ENCODE peak calls at places on chromosome 21, in seven cellular contexts. A is HCT116, E is breast epithelium, W is heart left ventricle, D is adrenal gland, C is stomach, T is NB4. M is an unnamed sample.

GRCh38 chr21:26097475-26097874 is 73.1 kb downstream of the APP start:
- DNase-seq in A (no peak), E (no peak), W (no peak), D (no peak), C (no peak), T (no peak), M (no peak)

GRCh38 chr21:18155508-18156193 is 89.0 kb upstream of the CHODL start:
- DNase-seq in A (no peak), E (no peak), W (no peak), D (no peak), C (no peak), T (no peak), M (no peak)

GRCh38 chr21:36320421-36321324 is 676 bp downstream of the MORC3 start:
- DNase-seq in A (peak; percentile 28), E (peak; percentile 70), W (no peak), D (peak; percentile 82), C (peak; percentile 64), T (peak; percentile 83), M (peak; percentile 59)

GRCh38 chr21:24205317-24205716 is 1402.0 kb downstream of the MRPL39 start:
- DNase-seq in A (no peak), E (no peak), W (no peak), D (no peak), C (no peak), T (no peak), M (no peak)

GRCh38 chr21:14229399-14229798 is 13.4 kb downstream of the RBM11 start:
- DNase-seq in A (no peak), E (no peak), W (no peak), D (no peak), C (no peak), T (no peak), M (no peak)

GRCh38 chr21:36297938-36298572 is 21.9 kb upstream of the MORC3 start:
- DNase-seq in A (no peak), E (peak; percentile 59), W (peak; percentile 35), D (peak; percentile 28), C (peak; percentile 56), T (peak; percentile 77), M (peak; percentile 49)

GRCh38 chr21:18251065-18251464 is 6.4 kb downstream of the CHODL start:
- DNase-seq in A (no peak), E (no peak), W (no peak), D (no peak), C (no peak), T (no peak), M (no peak)

GRCh38 chr21:29633766-29634165 is 306.0 kb downstream of the GRIK1 start:
- DNase-seq in A (no peak), E (no peak), W (no peak), D (no peak), C (no peak), T (no peak), M (no peak)

GRCh38 chr21:31222142-31222541 is 121.9 kb downstream of the TIAM1 start:
- DNase-seq in A (no peak), E (no peak), W (no peak), D (no peak), C (no peak), T (no peak), M (no peak)

GRCh38 chr21:36744560-36745231 is 45.8 kb downstream of the SIM2 start:
- DNase-seq in A (no peak), E (no peak), W (no peak), D (peak; percentile 36), C (peak; percentile 76), T (no peak), M (no peak)

GRCh38 chr21:35831791-35832190 is 228.5 kb downstream of the SETD4 start:
- DNase-seq in A (no peak), E (no peak), W (no peak), D (no peak), C (no peak), T (no peak), M (no peak)

GRCh38 chr21:43361493-43362296 is 65.2 kb downstream of the SIK1 start:
- DNase-seq in A (no peak), E (no peak), W (peak; percentile 81), D (no peak), C (no peak), T (no peak), M (no peak)

GRCh38 chr21:27423073-27423472 is 456.2 kb upstream of the ADAMTS5 start:
- DNase-seq in A (no peak), E (no peak), W (peak; percentile 53), D (peak; percentile 27), C (peak; percentile 38), T (no peak), M (no peak)

GRCh38 chr21:35043549-35043948 is 5.6 kb downstream of the RUNX1 start:
- DNase-seq in A (no peak), E (no peak), W (no peak), D (no peak), C (no peak), T (no peak), M (no peak)

GRCh38 chr21:18002393-18002792 is 183.2 kb upstream of the C21orf91 start:
- DNase-seq in A (no peak), E (no peak), W (no peak), D (no peak), C (no peak), T (no peak), M (no peak)

GRCh38 chr21:25507522-25507921 is 99.8 kb downstream of the MRPL39 start:
- DNase-seq in A (no peak), E (no peak), W (no peak), D (no peak), C (no peak), T (peak; percentile 5), M (no peak)

DNA sequence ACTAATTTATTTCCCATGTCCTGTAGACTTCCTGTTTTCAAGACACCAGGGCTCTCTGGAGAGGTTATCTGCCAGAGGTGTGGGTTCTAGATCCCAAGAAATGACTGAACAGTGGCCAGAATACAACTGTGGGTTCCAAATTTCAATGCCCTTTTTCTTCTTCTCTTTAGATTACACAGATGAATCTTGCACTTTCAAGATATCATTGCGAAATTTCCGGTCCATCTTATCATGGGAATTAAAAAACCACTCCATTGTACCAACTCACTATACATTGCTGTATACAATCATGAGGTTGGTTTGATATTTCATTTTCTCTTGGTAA is 15.0 kb downstream of the IFNAR2 start:
- DNase-seq in A (no peak), E (no peak), W (no peak), D (no peak), C (no peak), T (peak; percentile 65), M (no peak)
- TF ChIP-seq CTCF in A (no peak), E (no peak), W (no peak), D (no peak), C (no peak), T (no peak), M (no peak)

GRCh38 chr21:16608209-16608830 is 878.5 kb downstream of the USP25 start:
- DNase-seq in A (no peak), E (no peak), W (no peak), D (no peak), C (no peak), T (no peak), M (no peak)
- TF ChIP-seq CTCF in A (no peak), E (no peak), W (peak; percentile 49), D (no peak), C (no peak), T (no peak), M (no peak)

DNA sequence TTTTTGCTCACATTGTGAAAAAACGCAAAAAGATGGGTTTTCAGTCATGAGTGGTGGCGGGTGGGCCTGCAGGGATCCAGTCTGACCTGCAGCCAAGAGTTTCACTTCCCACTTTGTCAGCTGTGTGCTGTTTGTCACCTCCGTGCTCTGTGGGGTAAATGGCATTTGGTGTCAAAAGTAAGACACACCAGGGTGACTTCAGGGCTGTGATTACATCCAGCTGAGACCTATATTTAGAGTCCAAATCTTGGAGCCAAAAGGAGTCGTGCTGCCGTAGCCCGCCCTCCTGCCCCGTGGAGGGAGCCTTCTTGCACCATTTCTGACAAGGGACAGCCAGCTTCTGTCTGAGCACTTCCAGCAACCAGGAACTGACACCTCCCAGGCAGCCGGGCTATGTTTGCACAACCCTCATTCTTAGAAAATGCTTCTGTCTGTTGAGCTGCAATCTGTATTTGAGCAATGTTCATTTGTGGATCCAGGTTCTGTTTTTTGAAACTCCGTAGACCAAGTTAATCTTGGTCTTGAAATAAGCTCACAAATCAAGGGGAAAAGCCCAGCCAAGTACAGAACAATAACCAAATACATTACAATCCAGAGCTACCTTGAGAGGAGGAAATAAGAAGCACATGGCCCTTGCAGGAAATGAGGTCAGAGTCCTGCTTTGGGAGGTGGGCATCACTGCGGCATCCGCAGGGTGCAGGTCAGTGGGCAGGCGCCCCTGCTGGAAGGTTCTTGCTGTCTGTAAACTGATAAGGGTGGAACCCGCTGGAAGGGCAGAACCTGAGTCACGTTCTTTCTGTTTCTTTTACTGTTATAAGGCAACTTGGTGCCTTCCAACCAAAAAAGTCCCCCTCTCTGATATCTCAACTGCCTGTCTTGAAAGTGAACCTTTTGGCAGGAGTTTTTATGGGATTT is 14.4 kb downstream of the ABCG1 start:
- DNase-seq in A (no peak), E (no peak), W (peak; percentile 66), D (peak; percentile 83), C (peak; percentile 62), T (peak; percentile 75), M (peak; percentile 16)
- TF ChIP-seq CTCF in A (peak; percentile 14), E (no peak), W (peak; percentile 47), D (peak; percentile 20), C (no peak), T (peak; percentile 15), M (no peak)

DNA sequence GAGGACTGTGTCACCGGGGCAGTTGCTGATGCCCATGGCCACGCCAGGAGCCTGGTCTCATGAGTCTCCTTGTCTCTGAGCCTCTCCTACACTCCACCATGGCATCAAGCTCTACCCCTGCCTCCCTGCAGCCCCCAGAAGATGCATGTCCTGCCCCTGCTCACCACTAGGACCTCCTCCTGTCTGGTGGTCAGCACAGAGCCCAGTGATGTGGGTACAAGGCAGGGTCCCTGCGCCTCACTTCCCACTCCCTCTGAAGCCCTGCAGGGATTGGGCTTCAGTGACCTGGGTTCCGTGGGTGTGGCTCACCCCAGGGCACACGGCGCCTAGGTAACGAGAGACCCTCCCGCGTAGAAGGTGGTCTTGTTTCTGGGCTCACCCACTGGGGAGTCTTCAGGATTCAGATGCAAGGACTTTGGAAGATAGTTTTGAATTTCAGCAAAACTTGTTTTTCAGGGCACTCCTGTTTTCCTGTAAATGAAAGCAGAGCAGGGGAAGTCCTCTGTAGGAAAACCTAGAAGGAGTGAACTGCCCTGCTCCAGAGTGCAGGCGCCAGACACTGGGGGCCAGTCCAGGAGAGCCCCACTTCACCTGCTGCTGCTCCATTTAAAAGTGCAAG is 2.8 kb downstream of the COL18A1 start:
- DNase-seq in A (no peak), E (no peak), W (no peak), D (peak; percentile 7), C (no peak), T (no peak), M (no peak)
- TF ChIP-seq CTCF in A (peak; percentile 19), E (no peak), W (no peak), D (no peak), C (no peak), T (no peak), M (no peak)

DNA sequence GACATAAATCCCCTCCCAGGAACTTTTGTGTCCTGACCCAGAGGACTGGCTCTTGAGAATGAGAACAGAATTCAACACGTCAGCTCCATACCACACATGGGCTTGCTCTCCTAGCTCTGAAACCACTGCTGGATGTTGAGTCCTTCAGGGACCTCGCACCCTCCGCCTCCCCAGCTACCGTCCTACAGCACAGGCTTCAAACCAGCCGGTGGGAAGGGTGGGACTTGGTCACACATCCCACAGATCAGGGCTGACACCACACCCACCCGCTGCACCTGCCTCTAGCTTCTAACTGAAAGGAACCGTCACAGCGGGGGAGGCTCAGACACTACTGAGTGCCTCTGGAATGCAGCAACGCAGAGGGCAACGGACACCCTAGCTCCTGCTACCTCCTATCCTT is 24.0 kb downstream of the MRAP start:
- DNase-seq in A (no peak), E (no peak), W (no peak), D (no peak), C (no peak), T (no peak), M (no peak)
- TF ChIP-seq CTCF in A (no peak), E (no peak), W (no peak), D (no peak), C (no peak), T (no peak), M (no peak)

M was measured in Calu3.